ENCODE peak calls at places on chromosomes 2 and 18, in four cellular contexts. H is OCI-LY7, K is PC-3, I is EL. C is an unnamed sample.
A peak's percentile ranks its signal among the peaks of the same experiment; 100 is the strongest.

GRCh38 chr2:57575703-57576268 is 470.8 kb upstream of the VRK2 start:
- DNase-seq in I (no peak), H (no peak), K (no peak), C (no peak)

GRCh38 chr2:129178356-129178755 is 801.1 kb upstream of the RAB6C start:
- DNase-seq in H (no peak), K (no peak), I (no peak), C (no peak)

GRCh38 chr2:189143930-189144329 is 35.6 kb downstream of the COL5A2 start:
- DNase-seq in K (no peak), I (peak; percentile 75), H (no peak), C (peak; percentile 80)

GRCh38 chr18:35240664-35241522 is at the start of gene ZNF397:
- DNase-seq in K (peak; percentile 80), I (peak; percentile 98), H (peak; percentile 92), C (peak; percentile 96)

GRCh38 chr18:64474751-64475150 is 325.9 kb upstream of the LINC00305 start:
- DNase-seq in H (no peak), I (no peak), K (no peak), C (no peak)

GRCh38 chr2:209049608-209050007 is 374.2 kb upstream of the MAP2 start:
- DNase-seq in I (no peak), K (no peak), H (no peak), C (no peak)

GRCh38 chr2:195706161-195706900 is 49.3 kb downstream of the SLC39A10 start:
- DNase-seq in H (no peak), I (peak; percentile 60), K (no peak), C (peak; percentile 72)

GRCh38 chr2:156522824-156523440 is 86.8 kb downstream of the GPD2 start:
- DNase-seq in I (no peak), H (no peak), K (no peak), C (no peak)

GRCh38 chr2:130819226-130819914 is 17.3 kb upstream of the ARHGEF4 start:
- DNase-seq in H (no peak), I (no peak), K (no peak), C (no peak)

GRCh38 chr2:118032169-118033013 is 18.5 kb upstream of the CCDC93 start:
- DNase-seq in K (peak; percentile 68), I (peak; percentile 28), H (peak; percentile 69), C (peak; percentile 46)

GRCh38 chr2:145066795-145067194 is 546.9 kb upstream of the ZEB2 start:
- DNase-seq in K (no peak), I (no peak), H (no peak), C (no peak)

GRCh38 chr2:157864857-157865450 is 11.2 kb downstream of the ACVR1 start:
- DNase-seq in K (no peak), H (no peak), I (no peak), C (no peak)

GRCh38 chr2:214649440-214650205 is 159.9 kb downstream of the BARD1 start:
- DNase-seq in H (no peak), I (peak; percentile 70), K (peak; percentile 22), C (peak; percentile 63)

GRCh38 chr18:3104190-3105054 is 91.5 kb upstream of the LPIN2 start:
- DNase-seq in I (peak; percentile 67), K (peak; percentile 83), H (no peak), C (peak; percentile 61)